ENCODE peak calls at places on chromosomes 3 and 15, in six cellular contexts. E is fibroblast of pulmonary artery, X is uterus, T is cardiac muscle cell, N is GM12865, G is colonic mucosa. Q is an unnamed sample.

GRCh38 chr15:68055224-68055705 is 1.1 kb downstream of the PIAS1 start:
- DNase-seq in G (peak), X (no peak), N (peak), E (peak), T (peak), Q (peak)

GRCh38 chr15:87287156-87287555 is 969.4 kb downstream of the NTRK3 start:
- DNase-seq in N (no peak), X (no peak), T (peak), G (no peak), E (peak), Q (no peak)

GRCh38 chr3:132006605-132007204 is 28.1 kb downstream of the CPNE4 start:
- DNase-seq in T (peak), N (peak), X (no peak), G (peak), E (peak), Q (peak)

GRCh38 chr3:64176461-64176996 is 48.7 kb downstream of the PRICKLE2 start:
- DNase-seq in X (no peak), N (peak), E (no peak), T (no peak), G (no peak), Q (no peak)

GRCh38 chr3:98343647-98344507 is 9.8 kb upstream of the OR5K4 start:
- DNase-seq in X (no peak), G (peak), N (peak), E (peak), T (peak), Q (peak)

GRCh38 chr3:141380987-141381386 is 12.7 kb downstream of the ZBTB38 start:
- DNase-seq in X (no peak), T (no peak), G (no peak), N (peak), E (no peak), Q (peak)

GRCh38 chr3:115194461-115194860 is 47.4 kb upstream of the ZBTB20 start:
- DNase-seq in G (no peak), X (no peak), E (peak), T (no peak), N (no peak), Q (no peak)

GRCh38 chr3:108406661-108407206 is 103.7 kb downstream of the MYH15 start:
- DNase-seq in E (peak), T (peak), G (peak), X (no peak), N (peak), Q (peak)

GRCh38 chr15:29571728-29572454 is 250.4 kb downstream of the TJP1 start:
- DNase-seq in E (peak), T (peak), G (peak), X (no peak), N (no peak), Q (no peak)

GRCh38 chr15:88274534-88275460 is 18.3 kb upstream of the NTRK3 start:
- DNase-seq in E (peak), X (peak), N (peak), G (peak), T (peak), Q (peak)

GRCh38 chr3:192303235-192303634 is 424.1 kb downstream of the FGF12 start:
- DNase-seq in N (no peak), T (peak), X (no peak), E (no peak), G (no peak), Q (no peak)

GRCh38 chr3:194539498-194539897 is 52.7 kb upstream of the ATP13A3 start:
- DNase-seq in N (no peak), E (no peak), X (no peak), T (no peak), G (no peak), Q (no peak)

GRCh38 chr3:56813656-56813965 is 11.9 kb upstream of the ARHGEF3 start:
- DNase-seq in N (no peak), X (no peak), T (no peak), G (no peak), E (no peak), Q (no peak)

GRCh38 chr15:52040167-52040900 is 21.3 kb downstream of the MAPK6 start:
- DNase-seq in X (no peak), T (peak), E (peak), G (no peak), N (no peak), Q (no peak)

GRCh38 chr15:52020253-52021085 is 1.4 kb downstream of the MAPK6 start:
- DNase-seq in T (peak), N (peak), G (no peak), E (peak), X (no peak), Q (no peak)

DNA sequence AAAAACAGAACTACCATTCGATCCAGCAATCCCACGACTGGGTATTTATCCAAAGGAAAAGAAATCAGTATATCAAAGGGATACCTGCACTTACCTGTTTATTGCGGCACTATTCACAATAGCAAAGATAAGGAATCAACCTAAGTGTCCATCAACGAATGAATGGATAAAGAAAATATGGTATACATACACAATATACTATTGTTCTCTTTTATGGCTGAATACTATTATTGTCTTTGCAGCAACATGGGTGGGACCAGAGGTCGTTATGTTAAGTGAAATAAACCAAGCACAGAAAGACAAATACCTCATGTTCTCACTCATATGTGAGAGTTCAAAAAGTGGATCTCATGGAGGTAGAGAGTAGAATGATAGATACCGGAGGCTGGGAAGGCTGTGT is 118.3 kb upstream of the FAM3D start:
- DNase-seq in N (no peak), X (no peak), E (no peak), G (no peak), T (no peak), Q (no peak)
- TF ChIP-seq CTCF in N (no peak), X (no peak), E (no peak), G (no peak), T (no peak), Q (no peak)

DNA sequence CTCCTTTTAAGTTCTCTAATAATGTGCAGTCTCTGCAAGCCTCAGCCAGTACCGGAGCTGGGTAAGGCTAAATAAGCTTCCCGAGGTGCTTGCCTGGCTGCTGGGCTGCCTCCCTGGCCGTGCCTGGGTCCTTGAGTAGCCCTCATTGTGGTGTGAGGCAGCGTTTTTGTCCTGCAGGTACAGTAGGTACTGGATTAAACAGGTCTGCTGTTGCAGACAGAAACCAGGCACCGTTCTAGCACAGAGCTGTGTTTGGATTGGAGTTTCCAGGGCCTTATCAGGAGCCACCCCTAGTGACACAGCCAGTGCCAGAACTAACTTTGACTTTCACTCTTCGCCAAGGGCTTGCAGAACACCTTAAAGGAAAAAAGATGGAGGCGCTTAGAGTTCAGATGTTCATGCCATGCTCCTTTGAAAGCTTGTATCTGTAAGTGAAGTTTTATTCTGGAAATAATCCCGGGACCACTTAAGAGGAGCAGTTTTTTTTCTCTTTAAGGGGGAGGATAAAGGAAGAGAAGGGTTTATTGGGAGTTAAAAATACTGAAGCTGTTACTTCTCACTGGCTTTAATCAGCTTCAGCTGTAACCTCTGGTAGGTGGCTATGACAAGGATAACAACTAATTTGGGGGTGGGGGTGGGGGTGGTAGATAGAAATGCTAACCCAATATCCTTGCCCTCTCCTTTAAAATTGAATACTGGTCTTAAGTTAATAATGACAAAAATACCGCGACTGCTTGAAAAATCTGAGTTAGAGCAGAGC is 126.8 kb downstream of the MITF start:
- DNase-seq in G (peak), T (peak), E (peak), N (no peak), X (peak), Q (no peak)
- H3K4me3 ChIP-seq in G (no peak), T (peak), E (no peak), N (no peak), X (peak), Q (no peak)

DNA sequence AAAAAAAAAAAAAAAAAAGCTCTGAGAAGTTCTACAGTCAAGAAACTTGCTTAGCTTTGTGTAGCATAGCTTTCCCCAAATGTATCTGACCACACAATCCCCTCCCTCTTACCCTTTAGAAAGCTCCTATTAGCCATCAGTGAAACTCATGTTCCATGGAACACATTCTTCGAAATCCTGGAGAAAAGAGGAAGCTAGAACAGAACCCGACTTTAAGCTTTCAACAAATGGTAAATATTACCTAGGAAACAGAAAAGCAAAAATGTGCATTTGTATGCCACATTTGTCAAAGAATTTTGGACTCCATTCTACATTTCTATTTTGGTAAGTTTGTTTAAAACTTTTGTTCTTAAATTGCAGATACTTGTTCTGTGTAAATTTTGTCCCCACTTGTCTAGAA is 17.4 kb upstream of the CRTC3 start:
- DNase-seq in X (no peak), G (no peak), T (no peak), N (no peak), E (no peak), Q (no peak)
- TF ChIP-seq CTCF in X (no peak), G (no peak), T (no peak), N (no peak), E (no peak), Q (no peak)

GRCh38 chr3:66603161-66603611 is 102.4 kb upstream of the LRIG1 start:
- DNase-seq in T (no peak), E (no peak), X (no peak), G (no peak), N (no peak), Q (no peak)

GRCh38 chr3:66604476-66604875 is 103.7 kb upstream of the LRIG1 start:
- DNase-seq in T (no peak), N (no peak), G (no peak), X (no peak), E (no peak), Q (no peak)

GRCh38 chr3:66602691-66603090 is 101.9 kb upstream of the LRIG1 start:
- DNase-seq in N (no peak), X (no peak), G (no peak), T (no peak), E (no peak), Q (no peak)

GRCh38 chr3:66606126-66606525 is 105.3 kb upstream of the LRIG1 start:
- DNase-seq in G (no peak), N (no peak), T (no peak), X (no peak), E (no peak), Q (no peak)

GRCh38 chr3:66602237-66602636 is 101.4 kb upstream of the LRIG1 start:
- DNase-seq in N (no peak), X (no peak), T (no peak), G (no peak), E (no peak), Q (no peak)
- H3K4me3 ChIP-seq in N (no peak), X (no peak), T (no peak), G (no peak), E (no peak), Q (no peak)

GRCh38 chr3:71446260-71446659 is 137.3 kb downstream of the FOXP1 start:
- DNase-seq in N (no peak), T (no peak), G (no peak), E (no peak), X (no peak), Q (no peak)

GRCh38 chr3:71442648-71443047 is 140.9 kb downstream of the FOXP1 start:
- DNase-seq in T (no peak), X (no peak), E (no peak), G (no peak), N (no peak), Q (no peak)

GRCh38 chr3:71444861-71445259 is 138.7 kb downstream of the FOXP1 start:
- DNase-seq in E (no peak), X (no peak), G (no peak), N (no peak), T (no peak), Q (no peak)

GRCh38 chr3:71443332-71443731 is 140.2 kb downstream of the FOXP1 start:
- DNase-seq in G (no peak), X (no peak), E (no peak), T (no peak), N (no peak), Q (no peak)

DNA sequence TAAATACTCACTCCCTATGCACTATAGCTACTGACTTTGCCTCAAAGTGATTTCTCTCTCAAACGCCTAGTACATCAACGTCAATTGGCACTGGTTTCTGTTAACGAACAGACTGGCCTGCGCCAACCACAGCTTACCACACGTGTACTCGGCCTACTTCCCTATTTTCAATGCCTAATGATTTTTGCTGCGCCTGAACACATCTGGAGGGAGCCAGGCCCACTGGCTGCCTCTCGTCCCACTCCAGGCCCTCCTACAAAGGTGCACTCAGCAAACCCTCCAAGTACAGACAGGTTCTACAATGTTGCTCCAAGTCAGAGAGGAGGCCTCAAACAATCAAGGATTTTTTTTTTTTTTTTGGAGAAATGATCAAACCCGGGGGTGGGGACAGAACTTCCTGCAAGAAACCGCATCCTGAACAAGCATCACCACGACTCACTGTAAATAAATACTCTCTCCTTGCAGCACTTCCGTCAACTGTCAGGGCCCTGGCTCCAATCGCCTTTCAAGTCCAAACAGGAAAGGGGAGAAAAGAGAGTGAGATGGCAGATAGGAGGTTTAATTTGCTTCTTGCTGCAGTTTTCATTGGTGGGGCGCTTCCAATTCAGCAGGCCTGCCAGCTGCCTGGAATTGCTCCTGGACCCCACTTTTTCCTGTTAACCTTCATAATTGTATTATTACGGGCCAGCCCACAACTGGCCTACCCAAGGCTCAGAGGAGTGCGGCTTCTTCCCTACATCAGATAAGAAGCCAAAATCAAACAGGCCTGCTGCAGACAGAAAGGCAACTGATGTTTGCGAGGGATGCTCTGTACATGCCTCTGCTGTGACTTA is 139.3 kb downstream of the FOXP1 start:
- DNase-seq in E (peak), X (no peak), N (peak), G (peak), T (peak), Q (peak)
- TF ChIP-seq CTCF in E (no peak), X (no peak), N (no peak), G (no peak), T (no peak), Q (no peak)

DNA sequence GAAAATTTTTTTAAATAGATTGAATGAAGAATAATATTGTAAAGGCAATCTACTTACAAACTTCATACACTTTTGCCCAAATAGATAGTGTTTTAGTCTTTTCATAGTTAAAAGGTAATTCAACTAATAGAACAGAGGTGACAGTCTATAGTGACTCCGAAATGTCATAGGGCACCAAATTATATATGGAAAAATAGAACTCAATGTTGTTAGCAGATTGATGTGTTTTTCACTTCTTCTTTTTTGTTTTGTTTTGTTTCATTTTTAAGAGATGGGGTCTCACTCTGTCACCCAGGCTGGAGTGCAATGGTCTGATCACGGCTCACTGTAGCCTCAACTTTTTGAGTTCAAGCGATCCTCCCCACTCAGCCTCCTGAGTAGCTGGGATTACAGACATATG is 721 bp downstream of the CSTA start:
- DNase-seq in G (no peak), X (no peak), T (no peak), E (no peak), N (no peak), Q (no peak)
- H3K4me3 ChIP-seq in G (no peak), X (no peak), T (no peak), E (no peak), N (no peak), Q (no peak)

GRCh38 chr15:77907824-77908751 is 169.4 kb downstream of the TBC1D2B start:
- DNase-seq in E (peak), G (peak), T (peak), X (no peak), N (peak), Q (no peak)
- TF ChIP-seq CTCF in E (peak), G (peak), T (peak), X (no peak), N (peak), Q (peak)

DNA sequence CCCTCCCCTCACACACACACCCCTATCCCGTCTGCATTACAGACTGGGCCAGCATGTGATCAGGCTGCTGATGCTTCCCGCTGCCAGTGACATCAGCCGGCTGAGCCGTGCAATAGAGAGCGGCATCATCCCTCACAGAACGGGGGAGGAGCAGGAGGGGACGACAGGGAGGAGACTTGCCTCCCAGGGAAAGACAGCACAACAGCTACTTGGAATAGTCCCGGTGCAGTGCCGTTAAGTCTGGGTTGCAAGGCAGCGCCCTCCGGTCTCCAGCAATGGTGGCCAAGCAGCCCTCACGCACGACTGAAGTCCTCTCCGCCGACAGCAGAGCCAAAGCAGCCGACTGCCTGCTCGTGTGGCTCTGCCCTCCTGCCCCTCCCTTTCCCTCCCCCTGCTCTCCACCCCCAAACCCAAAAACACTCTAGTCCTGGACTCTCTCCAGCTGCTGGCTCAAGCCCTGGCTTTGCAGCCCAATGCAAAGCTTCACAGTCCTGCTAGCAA is 31.5 kb upstream of the RPS17 start:
- DNase-seq in N (no peak), X (peak), T (peak), E (peak), G (peak), Q (no peak)
- H3K4me3 ChIP-seq in N (no peak), X (peak), T (peak), E (peak), G (peak), Q (no peak)

GRCh38 chr3:39150170-39150802 is 3.1 kb downstream of the CSRNP1 start:
- DNase-seq in X (no peak), N (no peak), T (peak), E (no peak), G (no peak), Q (no peak)
- TF ChIP-seq CTCF in X (no peak), N (no peak), T (no peak), E (no peak), G (no peak), Q (peak)